ENCODE peak calls at places on chromosomes 3 and 15, in ten cellular contexts. A is G401; H is IMR-90; K is Right ventricle myocardium superior; M is Kasumi-1; O is CD8-positive, alpha-beta memory T cell; L is NCI-H1694 treated with DMSO at 0.1 percent for 48 hours; Z is stimulated activated naive CD8-positive, alpha-beta T cell treated with anti-CD3 and anti-CD28 coated beads, Interleukin-15, amount 100 ng/mL, for 72 hours; Q is DMS153; I is HEK293T. Y is an unnamed sample.

GRCh38 chr3:71916747-71917369 is 131.9 kb upstream of the PROK2 start:
- DNase-seq in A (peak; percentile 8), H (peak; percentile 5), K (peak; percentile 52), M (no peak), O (no peak), L (no peak), Z (no peak), Q (no peak), I (no peak), Y (no peak)

GRCh38 chr3:50502584-50503423 is 630 bp downstream of the CACNA2D2 start:
- DNase-seq in A (no peak), H (no peak), K (no peak), M (no peak), O (peak; percentile 50), L (no peak), Z (no peak), Q (no peak), I (peak; percentile 49), Y (no peak)

GRCh38 chr3:129616291-129616690 is 9.8 kb upstream of the PLXND1 start:
- DNase-seq in A (no peak), H (no peak), K (no peak), M (no peak), O (no peak), L (no peak), Z (no peak), Q (no peak), I (no peak), Y (no peak)

GRCh38 chr3:16609927-16610580 is 4.8 kb upstream of the DAZL start:
- DNase-seq in A (no peak), H (no peak), K (no peak), M (no peak), O (no peak), L (no peak), Z (no peak), Q (no peak), I (no peak), Y (no peak)

GRCh38 chr15:39748276-39748675 is 34.4 kb downstream of the FSIP1 start:
- DNase-seq in A (no peak), H (no peak), K (no peak), M (no peak), O (no peak), L (no peak), Z (no peak), Q (no peak), I (no peak), Y (no peak)

GRCh38 chr3:186922790-186923189 is 7.5 kb upstream of the ST6GAL1 start:
- DNase-seq in A (no peak), H (no peak), K (no peak), M (no peak), O (no peak), L (no peak), Z (no peak), Q (no peak), I (no peak), Y (no peak)

GRCh38 chr3:58725326-58725853 is 58.8 kb upstream of the FAM3D start:
- DNase-seq in A (no peak), H (no peak), K (no peak), M (no peak), O (no peak), L (no peak), Z (no peak), Q (no peak), I (no peak), Y (no peak)

GRCh38 chr3:87969620-87970019 is 89.2 kb downstream of the CGGBP1 start:
- DNase-seq in A (no peak), H (no peak), K (no peak), M (no peak), O (no peak), L (no peak), Z (no peak), Q (no peak), I (no peak), Y (no peak)

GRCh38 chr3:151445283-151446001 is 15.4 kb downstream of the IGSF10 start:
- DNase-seq in A (no peak), H (peak; percentile 61), K (no peak), M (no peak), O (no peak), L (no peak), Z (no peak), Q (no peak), I (no peak), Y (no peak)

GRCh38 chr3:139611540-139611939 is 66.2 kb downstream of the NMNAT3 start:
- DNase-seq in A (no peak), H (no peak), K (no peak), M (no peak), O (no peak), L (no peak), Z (no peak), Q (no peak), I (no peak), Y (no peak)

GRCh38 chr3:169945313-169945712 is 21.3 kb upstream of the SEC62 start:
- DNase-seq in A (no peak), H (no peak), K (no peak), M (peak; percentile 75), O (no peak), L (no peak), Z (peak; percentile 72), Q (no peak), I (peak; percentile 28), Y (peak; percentile 8)

GRCh38 chr3:53044371-53045106 is 1.3 kb downstream of the SFMBT1 start:
- DNase-seq in A (peak; percentile 53), H (peak; percentile 40), K (peak; percentile 60), M (peak; percentile 33), O (peak; percentile 57), L (no peak), Z (peak; percentile 47), Q (no peak), I (peak; percentile 46), Y (peak; percentile 8)

GRCh38 chr15:91530951-91531582 is 322.4 kb upstream of the SLCO3A1 start:
- DNase-seq in A (no peak), H (no peak), K (no peak), M (no peak), O (no peak), L (no peak), Z (no peak), Q (no peak), I (no peak), Y (no peak)

GRCh38 chr3:22012471-22012870 is 261.5 kb upstream of the ZNF385D start:
- DNase-seq in A (no peak), H (no peak), K (no peak), M (no peak), O (no peak), L (no peak), Z (no peak), Q (no peak), I (no peak), Y (no peak)

Y was measured in T-cell.